ENCODE peak calls at places on chromosomes 3 and 15, in six cellular contexts. U is OCI-LY7, F is breast epithelium, V is esophagus muscularis mucosa, W is HepG2, I is suprapubic skin. X is an unnamed sample. For H3K4me1, the result is how much of the 10 kb centered on the place peaks cover.

GRCh38 chr3:52983336-52983807 is 62.5 kb downstream of the SFMBT1 start:
- DNase-seq in W (no peak), I (no peak), V (no peak), F (no peak), U (peak), X (peak)

GRCh38 chr3:141454906-141455602 is 31.8 kb upstream of the RASA2 start:
- DNase-seq in V (no peak), I (no peak), F (no peak), W (peak), U (peak), X (peak)

GRCh38 chr3:190514163-190515153 is 573 bp downstream of the IL1RAP start:
- DNase-seq in U (peak), V (no peak), W (peak), I (peak), F (peak), X (peak)

GRCh38 chr3:160754371-160754854 is 1.6 kb upstream of the PPM1L start:
- DNase-seq in U (peak), V (no peak), I (peak), F (no peak), W (no peak), X (peak)

GRCh38 chr3:52820741-52821140 is 9.7 kb downstream of the ITIH4 start:
- DNase-seq in W (peak), F (no peak), U (peak), V (no peak), I (no peak), X (no peak)

GRCh38 chr15:86650084-86650483 is 570.4 kb downstream of the AGBL1 start:
- DNase-seq in V (no peak), W (no peak), U (peak), F (no peak), I (no peak), X (no peak)

GRCh38 chr3:37594873-37595783 is 266.6 kb upstream of the CTDSPL start:
- DNase-seq in W (peak), U (no peak), V (no peak), I (no peak), F (no peak), X (no peak)

GRCh38 chr15:95277266-95277665 is 1045.9 kb downstream of the MCTP2 start:
- DNase-seq in W (no peak), F (no peak), I (no peak), V (no peak), U (no peak), X (no peak)

GRCh38 chr3:150428562-150428961 is 20.5 kb downstream of the TSC22D2 start:
- DNase-seq in I (no peak), W (no peak), F (no peak), V (no peak), U (no peak), X (no peak)

GRCh38 chr3:184655597-184655996 is 56.3 kb downstream of the MAGEF1 start:
- DNase-seq in F (no peak), U (no peak), W (no peak), V (no peak), I (no peak), X (no peak)

GRCh38 chr3:61808526-61808925 is 247.2 kb downstream of the PTPRG start:
- DNase-seq in I (no peak), U (no peak), V (no peak), F (peak), W (no peak), X (no peak)
- H3K4me1 ChIP-seq in I (under half), U (under half), V (half or more), F (under half), W (under half), X (under half)

GRCh38 chr15:101105059-101105851 is 146.6 kb downstream of the CHSY1 start:
- DNase-seq in W (no peak), I (no peak), V (no peak), U (no peak), F (no peak), X (no peak)
- H3K4me3 ChIP-seq in W (no peak), I (no peak), V (no peak), U (no peak), F (no peak), X (no peak)

DNA sequence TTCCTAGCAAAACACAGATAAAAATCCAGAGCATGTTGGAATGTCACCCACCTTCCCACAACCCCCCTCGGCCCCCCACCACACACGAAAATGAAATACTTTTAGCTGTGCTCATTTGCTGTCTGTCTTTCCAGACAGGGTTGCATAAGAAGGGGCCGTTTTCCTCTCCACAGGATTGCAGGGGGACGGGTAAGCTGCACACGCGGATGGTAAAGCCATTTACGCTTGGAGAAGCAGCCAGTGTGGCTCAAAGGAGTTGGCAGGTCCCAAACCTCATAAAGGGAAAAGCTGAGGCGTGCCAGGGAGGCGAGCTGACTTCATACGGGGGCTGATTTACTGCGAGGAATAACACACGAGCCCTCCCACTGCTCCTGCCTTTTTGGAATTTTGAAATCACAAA is 47.4 kb upstream of the ITGA11 start:
- DNase-seq in W (no peak), I (no peak), V (peak), F (no peak), U (no peak), X (no peak)
- H3K4me1 ChIP-seq in W (under half), I (under half), V (under half), F (under half), U (under half), X (under half)

GRCh38 chr3:4716231-4716630 is 223.1 kb downstream of the ITPR1 start:
- DNase-seq in I (no peak), F (no peak), W (no peak), V (no peak), U (no peak), X (no peak)

GRCh38 chr3:4720316-4721075 is 227.3 kb downstream of the ITPR1 start:
- DNase-seq in F (peak), U (no peak), W (peak), I (no peak), V (peak), X (peak)

GRCh38 chr3:4716731-4717362 is 223.7 kb downstream of the ITPR1 start:
- DNase-seq in I (no peak), U (no peak), F (no peak), V (no peak), W (no peak), X (no peak)

GRCh38 chr3:4717363-4717740 is 224.2 kb downstream of the ITPR1 start:
- DNase-seq in V (no peak), I (no peak), F (no peak), U (no peak), W (no peak), X (no peak)

DNA sequence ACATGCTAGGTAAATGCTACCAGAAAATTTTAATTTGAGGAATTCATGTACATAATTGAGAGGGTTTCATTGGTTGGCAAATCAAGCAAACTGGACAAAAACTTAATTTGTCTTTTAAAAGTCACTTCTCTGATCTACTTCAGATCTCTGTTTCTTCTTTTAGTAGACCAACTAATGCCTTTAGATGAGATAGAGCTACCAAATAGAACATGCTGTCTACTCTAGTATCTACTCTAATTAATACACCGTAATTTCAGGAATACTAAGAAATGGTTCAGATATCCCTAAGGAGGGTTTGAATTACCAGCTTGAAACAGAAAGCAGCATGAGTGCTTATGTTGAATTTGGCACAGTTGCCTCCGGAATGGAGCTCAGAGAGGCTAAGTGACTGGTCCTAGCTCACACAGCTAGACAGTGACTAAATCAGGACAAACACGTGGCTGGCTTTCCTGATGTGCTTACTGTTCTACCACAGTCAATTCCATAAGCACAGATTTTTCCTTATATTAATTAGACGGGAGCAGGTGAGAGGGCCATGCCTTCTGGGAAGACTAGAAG is 225.1 kb downstream of the ITPR1 start:
- DNase-seq in F (no peak), U (no peak), W (no peak), V (no peak), I (no peak), X (no peak)
- H3K4me3 ChIP-seq in F (no peak), U (no peak), W (no peak), V (no peak), I (no peak), X (no peak)

DNA sequence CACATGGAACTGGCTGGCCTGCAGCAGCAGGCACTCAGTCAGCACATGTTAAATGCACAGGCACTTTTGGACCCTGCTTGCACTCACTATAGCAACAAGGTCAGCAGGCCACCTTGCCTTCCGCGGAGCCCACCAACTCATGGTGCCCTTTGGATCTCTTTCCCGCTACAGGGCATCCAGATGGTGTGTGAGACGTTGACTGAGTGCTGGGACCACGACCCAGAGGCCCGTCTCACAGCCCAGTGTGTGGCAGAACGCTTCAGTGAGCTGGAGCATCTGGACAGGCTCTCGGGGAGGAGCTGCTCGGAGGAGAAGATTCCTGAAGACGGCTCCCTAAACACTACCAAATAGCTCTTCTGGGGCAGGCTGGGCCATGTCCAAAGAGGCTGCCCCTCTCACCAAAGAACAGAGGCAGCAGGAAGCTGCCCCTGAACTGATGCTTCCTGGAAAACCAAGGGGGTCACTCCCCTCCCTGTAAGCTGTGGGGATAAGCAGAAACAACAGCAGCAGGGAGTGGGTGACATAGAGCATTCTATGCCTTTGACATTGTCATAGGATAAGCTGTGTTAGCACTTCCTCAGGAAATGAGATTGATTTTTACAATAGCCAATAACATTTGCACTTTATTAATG is 85.0 kb downstream of the TGFBR2 start:
- DNase-seq in I (no peak), V (no peak), W (no peak), F (no peak), U (no peak), X (no peak)
- H3K4me1 ChIP-seq in I (under half), V (half or more), W (half or more), F (under half), U (under half), X (under half)

GRCh38 chr3:134459506-134460041 is 26.2 kb downstream of the ANAPC13 start:
- DNase-seq in W (no peak), V (peak), F (no peak), U (no peak), I (no peak), X (peak)

GRCh38 chr3:134464693-134465385 is 20.9 kb downstream of the ANAPC13 start:
- DNase-seq in V (no peak), I (no peak), F (no peak), W (no peak), U (no peak), X (no peak)

GRCh38 chr3:134460965-134461364 is 24.8 kb downstream of the ANAPC13 start:
- DNase-seq in F (no peak), I (no peak), V (peak), U (no peak), W (no peak), X (no peak)

GRCh38 chr3:134463676-134464611 is 21.8 kb downstream of the ANAPC13 start:
- DNase-seq in V (peak), F (peak), W (no peak), U (no peak), I (peak), X (peak)

GRCh38 chr3:134462236-134463059 is 23.3 kb downstream of the ANAPC13 start:
- DNase-seq in U (no peak), V (peak), F (no peak), W (no peak), I (no peak), X (no peak)
- H3K4me3 ChIP-seq in U (no peak), V (peak), F (peak), W (no peak), I (no peak), X (no peak)

GRCh38 chr3:4723921-4724698 is 231.0 kb downstream of the ITPR1 start:
- DNase-seq in W (peak), F (no peak), U (no peak), I (no peak), V (no peak), X (no peak)

GRCh38 chr3:4722103-4722502 is 229.0 kb downstream of the ITPR1 start:
- DNase-seq in V (no peak), U (no peak), I (no peak), F (no peak), W (peak), X (peak)

GRCh38 chr3:4721511-4721911 is 228.4 kb downstream of the ITPR1 start:
- DNase-seq in I (no peak), V (no peak), U (no peak), W (no peak), F (no peak), X (no peak)

GRCh38 chr3:4714045-4714444 is 220.9 kb downstream of the ITPR1 start:
- DNase-seq in I (no peak), V (no peak), W (no peak), F (no peak), U (no peak), X (no peak)

GRCh38 chr3:4719011-4719649 is 226.0 kb downstream of the ITPR1 start:
- DNase-seq in I (no peak), F (no peak), U (no peak), W (no peak), V (no peak), X (no peak)
- H3K4me1 ChIP-seq in I (half or more), F (under half), U (under half), W (under half), V (under half), X (under half)

DNA sequence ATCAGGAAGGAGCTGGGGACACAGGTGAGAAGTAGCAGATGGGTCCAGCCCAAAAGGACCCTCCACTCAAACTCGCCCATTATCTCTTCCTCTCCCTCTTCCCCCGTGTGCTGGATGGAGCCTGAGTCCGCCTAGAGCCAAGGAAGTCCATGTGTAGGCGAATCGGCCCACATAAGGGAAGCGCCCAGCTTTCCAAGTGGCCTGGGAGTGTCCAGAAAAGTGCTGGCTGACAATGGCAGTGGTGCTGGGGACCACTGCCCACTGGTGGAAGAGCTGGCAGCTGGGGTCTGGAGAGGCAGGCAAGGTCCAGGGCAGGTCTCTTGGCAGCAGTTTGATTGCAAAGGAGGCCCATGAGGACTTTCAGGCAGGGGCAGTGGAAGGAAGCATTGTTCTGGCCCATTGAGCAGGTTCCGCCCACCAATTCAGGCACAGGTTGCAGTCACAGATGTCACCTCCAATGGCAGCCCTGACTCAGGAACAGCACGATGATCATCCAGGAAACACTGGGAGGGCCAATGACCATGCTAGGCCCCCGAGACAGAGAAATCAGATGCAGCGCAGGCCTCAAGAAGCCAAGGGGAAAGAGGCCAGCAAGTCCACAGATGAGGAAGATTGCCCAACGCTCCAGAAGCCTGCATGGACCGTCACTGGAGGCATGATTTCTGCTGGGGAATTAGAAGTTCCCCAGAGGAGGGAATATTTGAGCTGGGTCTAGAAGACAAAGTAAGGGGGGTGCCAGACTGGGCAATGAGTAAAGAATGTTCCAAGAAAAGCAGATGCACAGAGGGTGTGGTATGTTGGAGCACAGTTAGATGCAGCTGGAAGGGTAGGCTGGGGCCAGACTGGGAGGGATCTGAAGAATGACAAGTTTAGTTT is 3.0 kb downstream of the MFGE8 start:
- DNase-seq in I (no peak), V (no peak), W (no peak), F (no peak), U (no peak), X (no peak)
- H3K4me3 ChIP-seq in I (peak), V (peak), W (no peak), F (peak), U (no peak), X (no peak)

DNA sequence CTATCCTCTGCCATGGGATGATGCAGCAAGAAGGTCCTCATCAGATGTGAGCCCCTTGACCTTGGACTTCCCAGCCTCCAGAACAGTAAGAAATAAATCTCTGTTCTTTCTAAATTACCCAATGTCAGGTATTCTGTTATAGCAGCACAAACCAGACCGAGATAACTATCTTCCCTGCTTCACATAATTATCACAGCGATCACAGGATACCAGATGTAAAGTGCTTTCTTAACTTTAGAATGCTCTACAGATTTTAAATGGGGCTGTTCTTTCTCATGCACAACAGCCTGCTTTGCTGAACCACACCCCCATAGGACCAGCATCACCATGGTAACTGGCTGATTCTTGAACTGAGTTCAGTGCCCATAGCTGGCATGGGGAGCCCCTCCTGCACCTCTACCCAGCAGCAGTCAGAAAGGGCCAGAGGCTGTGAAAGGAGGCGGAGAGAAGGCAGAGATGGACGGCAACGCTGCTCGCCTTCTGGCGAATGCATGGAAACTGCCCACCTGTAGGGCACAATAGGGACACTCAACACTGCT is 7.8 kb downstream of the CD80 start:
- DNase-seq in U (no peak), I (no peak), F (no peak), V (no peak), W (no peak), X (no peak)
- H3K4me1 ChIP-seq in U (under half), I (under half), F (under half), V (under half), W (under half), X (under half)